ENCODE peak calls at places on chromosomes 12 and 14, in four cellular contexts. T, J, I and N are unnamed samples.

GRCh38 chr12:47824198-47824597 is 4.5 kb upstream of the HDAC7 start:
- DNase-seq in T (no peak), J (no peak), I (no peak), N (no peak)

GRCh38 chr14:32611752-32612151 is 282.7 kb downstream of the AKAP6 start:
- DNase-seq in T (no peak), J (no peak), I (no peak), N (no peak)

GRCh38 chr14:59333235-59333634 is 131.9 kb downstream of the GPR135 start:
- DNase-seq in T (no peak), J (no peak), I (no peak), N (no peak)

GRCh38 chr12:57229041-57229633 is 374 bp upstream of the SHMT2 start:
- DNase-seq in T (no peak), J (no peak), I (peak), N (peak)

GRCh38 chr12:110249105-110249504 is 31.9 kb upstream of the ATP2A2 start:
- DNase-seq in T (no peak), J (no peak), I (peak), N (no peak)

GRCh38 chr14:106347291-106347778 is 821.0 kb downstream of the TMEM121 start:
- DNase-seq in T (no peak), J (no peak), I (no peak), N (no peak)

GRCh38 chr12:131733874-131734273 is 23.0 kb downstream of the SFSWAP start:
- DNase-seq in T (no peak), J (no peak), I (no peak), N (no peak)

GRCh38 chr12:116264525-116265070 is 12.9 kb downstream of the MED13L start:
- DNase-seq in T (no peak), J (no peak), I (no peak), N (no peak)

GRCh38 chr14:29548948-29549370 is 378.7 kb downstream of the PRKD1 start:
- DNase-seq in T (no peak), J (peak), I (peak), N (peak)

GRCh38 chr12:49507139-49507538 is 31.7 kb upstream of the KCNH3 start:
- DNase-seq in T (no peak), J (no peak), I (no peak), N (no peak)

GRCh38 chr14:104184911-104185499 is 46.6 kb downstream of the KIF26A start:
- DNase-seq in T (no peak), J (no peak), I (no peak), N (no peak)